ENCODE peak calls at places on chromosome 12, in ten cellular contexts. Z, M, F, O, C, A, S, E, V and U are unnamed samples.

GRCh38 chr12:96250119-96250685 is 56.0 kb downstream of the ELK3 start:
- DNase-seq in A (no peak), C (no peak), F (no peak), Z (no peak), O (no peak), M (no peak), S (no peak), E (no peak), V (no peak), U (no peak)

GRCh38 chr12:72790273-72790672 is 518.1 kb downstream of the TRHDE start:
- DNase-seq in C (no peak), F (no peak), Z (no peak), O (no peak), V (peak; percentile 3), A (no peak), S (peak; percentile 47), E (no peak), M (no peak), U (no peak)

GRCh38 chr12:57464569-57464968 is 5.0 kb downstream of the GLI1 start:
- DNase-seq in F (no peak), Z (no peak), V (no peak), A (no peak), O (no peak), E (no peak), C (no peak), M (no peak), S (no peak), U (no peak)

GRCh38 chr12:62291888-62292760 is 31.9 kb downstream of the USP15 start:
- DNase-seq in C (peak; percentile 32), E (no peak), F (no peak), A (no peak), M (no peak), O (no peak), Z (no peak), V (peak; percentile 50), S (no peak), U (no peak)

GRCh38 chr12:19515179-19515578 is 75.9 kb downstream of the AEBP2 start:
- DNase-seq in C (no peak), O (peak; percentile 65), F (no peak), M (no peak), Z (no peak), E (no peak), V (no peak), S (no peak), A (no peak), U (no peak)

GRCh38 chr12:31018106-31018890 is 55.4 kb upstream of the DDX11 start:
- DNase-seq in V (no peak), M (no peak), O (no peak), Z (no peak), A (no peak), E (peak; percentile 10), S (no peak), C (no peak), F (no peak), U (no peak)

GRCh38 chr12:118220697-118221096 is 84.8 kb downstream of the PEBP1 start:
- DNase-seq in M (no peak), S (no peak), C (no peak), O (no peak), F (no peak), E (no peak), Z (no peak), A (no peak), V (no peak), U (no peak)

GRCh38 chr12:50326636-50327284 is 43.4 kb upstream of the LIMA1 start:
- DNase-seq in Z (no peak), S (no peak), V (peak; percentile 25), M (peak; percentile 2), C (no peak), F (peak; percentile 83), E (peak; percentile 69), O (no peak), A (no peak), U (peak; percentile 77)

GRCh38 chr12:116010467-116010866 is 267.0 kb downstream of the MED13L start:
- DNase-seq in A (no peak), C (no peak), S (no peak), Z (no peak), F (no peak), E (no peak), V (no peak), O (no peak), M (no peak), U (no peak)

GRCh38 chr12:12791756-12792346 is 6.4 kb downstream of the APOLD1 start:
- DNase-seq in S (no peak), A (no peak), M (no peak), F (peak; percentile 40), E (no peak), V (peak; percentile 43), C (no peak), Z (no peak), O (no peak), U (no peak)

GRCh38 chr12:80622271-80622670 is 85.2 kb upstream of the MYF6 start:
- DNase-seq in C (no peak), Z (no peak), M (no peak), S (peak; percentile 38), F (no peak), A (no peak), E (no peak), V (peak; percentile 44), O (no peak), U (peak; percentile 26)

GRCh38 chr12:91777268-91777997 is 368.2 kb downstream of the BTG1 start:
- DNase-seq in C (no peak), A (no peak), Z (no peak), M (no peak), E (no peak), V (peak; percentile 45), O (peak; percentile 22), S (no peak), F (no peak), U (no peak)

GRCh38 chr12:4421590-4422031 is 24.0 kb downstream of the FGF6 start:
- DNase-seq in E (no peak), Z (no peak), C (peak; percentile 29), V (peak; percentile 30), A (no peak), O (peak; percentile 57), F (peak; percentile 39), S (no peak), M (peak; percentile 24), U (no peak)

GRCh38 chr12:88725592-88726143 is 145.4 kb upstream of the KITLG start:
- DNase-seq in A (no peak), E (no peak), Z (no peak), S (no peak), V (no peak), C (no peak), O (no peak), M (no peak), F (no peak), U (no peak)

GRCh38 chr12:72467985-72468384 is 195.8 kb downstream of the TRHDE start:
- DNase-seq in C (no peak), M (no peak), E (no peak), S (no peak), V (no peak), F (no peak), Z (no peak), A (no peak), O (no peak), U (no peak)

GRCh38 chr12:22121224-22121623 is 75.2 kb downstream of the CMAS start:
- DNase-seq in Z (no peak), A (no peak), E (no peak), M (no peak), F (no peak), V (no peak), O (no peak), C (peak; percentile 25), S (no peak), U (no peak)

GRCh38 chr12:52221912-52222457 is 11.1 kb upstream of the KRT7 start:
- DNase-seq in F (peak; percentile 38), O (no peak), Z (no peak), C (peak; percentile 15), S (peak; percentile 45), A (peak; percentile 79), M (peak; percentile 66), V (peak; percentile 89), E (peak; percentile 79), U (peak; percentile 46)

GRCh38 chr12:107359382-107359781 is 266.0 kb upstream of the CRY1 start:
- DNase-seq in C (no peak), M (no peak), V (peak; percentile 92), Z (no peak), O (no peak), F (no peak), S (peak; percentile 56), A (no peak), E (no peak), U (no peak)

GRCh38 chr12:6230321-6231110 is 30.3 kb downstream of the CD9 start:
- DNase-seq in Z (peak; percentile 49), A (peak; percentile 86), V (peak; percentile 41), F (peak; percentile 61), E (peak; percentile 78), S (no peak), O (no peak), C (peak; percentile 41), M (peak; percentile 98), U (peak; percentile 90)

GRCh38 chr12:85872497-85873091 is 1.5 kb upstream of the NTS start:
- DNase-seq in S (peak; percentile 38), F (peak; percentile 77), C (no peak), V (peak; percentile 44), O (peak; percentile 9), E (no peak), Z (no peak), M (peak; percentile 69), A (no peak), U (peak; percentile 51)

GRCh38 chr12:39935275-39935674 is 170.6 kb downstream of the SLC2A13 start:
- DNase-seq in A (no peak), E (no peak), O (no peak), C (no peak), Z (no peak), F (peak; percentile 63), V (peak; percentile 9), M (no peak), S (peak; percentile 28), U (peak; percentile 10)

GRCh38 chr12:13033266-13033875 is 10.8 kb upstream of the FAM234B start:
- DNase-seq in Z (no peak), E (no peak), S (no peak), C (no peak), V (no peak), F (peak; percentile 27), A (no peak), M (no peak), O (no peak), U (no peak)

GRCh38 chr12:122523280-122523679 is 3.5 kb downstream of the RSRC2 start:
- DNase-seq in C (no peak), S (no peak), O (no peak), F (peak; percentile 64), E (no peak), A (no peak), V (peak; percentile 18), M (no peak), Z (no peak), U (peak; percentile 57)

GRCh38 chr12:54658306-54659264 is 10.4 kb upstream of the DCD start:
- DNase-seq in A (no peak), Z (peak; percentile 18), V (peak; percentile 75), S (peak; percentile 6), F (peak; percentile 35), C (peak; percentile 29), O (peak; percentile 63), M (no peak), E (no peak), U (no peak)

GRCh38 chr12:47818007-47818376 is 1.7 kb downstream of the HDAC7 start:
- DNase-seq in M (no peak), A (no peak), F (no peak), S (no peak), Z (no peak), O (no peak), C (no peak), V (no peak), E (peak; percentile 43), U (no peak)